ENCODE peak calls at places on chromosomes 4 and X, in six cellular contexts. N, J, B, C, M and A are unnamed samples.

GRCh38 chr4:159016527-159017137 is 86.2 kb upstream of the RAPGEF2 start:
- DNase-seq in M (no peak), C (no peak), J (no peak), B (no peak), N (no peak), A (no peak)

GRCh38 chr4:653831-654525 is 20.1 kb downstream of the ATP5ME start:
- DNase-seq in C (no peak), J (no peak), M (no peak), N (no peak), B (no peak), A (no peak)

GRCh38 chr4:19776021-19776459 is 475.7 kb upstream of the SLIT2 start:
- DNase-seq in M (peak), C (no peak), N (no peak), B (no peak), J (no peak), A (no peak)

GRCh38 chrX:118226060-118226428 is 109.4 kb upstream of the KLHL13 start:
- DNase-seq in B (no peak), C (no peak), N (no peak), J (no peak), M (peak), A (no peak)

GRCh38 chr4:176323511-176324160 is 3.9 kb downstream of the SPCS3 start:
- DNase-seq in B (no peak), M (no peak), C (no peak), J (no peak), N (no peak), A (no peak)

GRCh38 chrX:86981326-86981890 is 536.2 kb upstream of the KLHL4 start:
- DNase-seq in M (no peak), C (peak), J (no peak), N (no peak), B (no peak), A (no peak)

GRCh38 chr4:124199755-124200154 is 512.8 kb downstream of the ANKRD50 start:
- DNase-seq in N (no peak), J (no peak), M (peak), C (no peak), B (no peak), A (no peak)

GRCh38 chr4:38133711-38134480 is 173.7 kb downstream of the PTTG2 start:
- DNase-seq in J (no peak), M (peak), N (no peak), B (no peak), C (no peak), A (no peak)

GRCh38 chr4:133150643-133151300 is 1.7 kb downstream of the PCDH10 start:
- DNase-seq in M (peak), C (no peak), J (no peak), B (no peak), N (no peak), A (no peak)

GRCh38 chr4:165325732-165326512 is 1.5 kb upstream of the MSMO1 start:
- DNase-seq in B (peak), C (no peak), N (no peak), J (no peak), M (peak), A (no peak)